ENCODE peak calls at places on chromosome 17, in five cellular contexts. H is stimulated activated CD4-positive, alpha-beta T cell treated with anti-CD3 and anti-CD28 coated beads, Interleukin-12 subunit alpha, Interleukin-12 subunit beta, amount 100 ng/mL, for 24 hours; W is stimulated activated CD8-positive, alpha-beta memory T cell treated with anti-CD3 and anti-CD28 coated beads, Interleukin-7, amount 100 ng/mL, for 24 hours; K is NCI-H1092; O is mesenchymal stem cell. Q is an unnamed sample.

GRCh38 chr17:67262420-67262819 is 17.4 kb upstream of the HELZ start:
- DNase-seq in H (no peak), W (no peak), K (no peak), O (peak), Q (no peak)

GRCh38 chr17:43791589-43791988 is 11.4 kb downstream of the CFAP97D1 start:
- DNase-seq in H (no peak), W (no peak), K (no peak), O (peak), Q (no peak)

GRCh38 chr17:37440424-37440823 is 33.7 kb downstream of the TADA2A start:
- DNase-seq in H (no peak), W (no peak), K (no peak), O (no peak), Q (no peak)

GRCh38 chr17:62778990-62779681 is 29.0 kb downstream of the MARCHF10 start:
- DNase-seq in H (no peak), W (no peak), K (peak), O (peak), Q (no peak)

GRCh38 chr17:13266596-13266995 is 248.8 kb upstream of the ELAC2 start:
- DNase-seq in H (no peak), W (no peak), K (no peak), O (no peak), Q (no peak)

GRCh38 chr17:40323731-40324650 is 15.0 kb downstream of the RARA start:
- DNase-seq in H (no peak), W (no peak), K (no peak), O (no peak), Q (no peak)

GRCh38 chr17:17538417-17539391 is 42.5 kb upstream of the RASD1 start:
- DNase-seq in H (no peak), W (no peak), K (peak), O (no peak), Q (no peak)

GRCh38 chr17:9899280-9900018 is 5.6 kb downstream of the RCVRN start:
- DNase-seq in H (no peak), W (no peak), K (no peak), O (no peak), Q (no peak)

GRCh38 chr17:73324711-73325526 is 13.1 kb upstream of the CDC42EP4 start:
- DNase-seq in H (no peak), W (no peak), K (no peak), O (no peak), Q (no peak)

GRCh38 chr17:71224824-71225575 is 895.8 kb upstream of the SOX9 start:
- DNase-seq in H (no peak), W (no peak), K (peak), O (no peak), Q (no peak)

GRCh38 chr17:80726558-80727408 is 182.1 kb downstream of the RPTOR start:
- DNase-seq in H (no peak), W (no peak), K (no peak), O (no peak), Q (no peak)

GRCh38 chr17:36978810-36979584 is 30.2 kb downstream of the AATF start:
- DNase-seq in H (no peak), W (no peak), K (no peak), O (peak), Q (no peak)

GRCh38 chr17:50633683-50634082 is 998 bp upstream of the ABCC3 start:
- DNase-seq in H (no peak), W (no peak), K (no peak), O (no peak), Q (no peak)

GRCh38 chr17:72984925-72985322 is 107.6 kb downstream of the SLC39A11 start:
- DNase-seq in H (no peak), W (no peak), K (no peak), O (no peak), Q (no peak)

GRCh38 chr17:74528491-74529199 is 2.6 kb downstream of the CD300LB start:
- DNase-seq in H (no peak), W (no peak), K (no peak), O (no peak), Q (peak)

GRCh38 chr17:74623693-74624093 is at the start of gene CD300E:
- DNase-seq in H (no peak), W (no peak), K (no peak), O (no peak), Q (no peak)

GRCh38 chr17:45319239-45319703 is 2.5 kb upstream of the MAP3K14 start:
- DNase-seq in H (no peak), W (no peak), K (no peak), O (peak), Q (no peak)

GRCh38 chr17:69473801-69474170 is 59.3 kb downstream of the MAP2K6 start:
- DNase-seq in H (no peak), W (no peak), K (no peak), O (peak), Q (no peak)

GRCh38 chr17:57988301-57989010 is 402 bp upstream of the VEZF1 start:
- DNase-seq in H (peak), W (peak), K (peak), O (peak), Q (peak)

GRCh38 chr17:31404028-31404949 is 12.8 kb downstream of the RAB11FIP4 start:
- DNase-seq in H (no peak), W (no peak), K (no peak), O (no peak), Q (no peak)

GRCh38 chr17:27609606-27610303 is 21.2 kb upstream of the LGALS9 start:
- DNase-seq in H (no peak), W (no peak), K (no peak), O (peak), Q (no peak)

GRCh38 chr17:45775148-45775547 is 9.0 kb upstream of the CRHR1 start:
- DNase-seq in H (no peak), W (no peak), K (no peak), O (no peak), Q (no peak)

GRCh38 chr17:76515291-76515949 is 14.2 kb upstream of the RHBDF2 start:
- DNase-seq in H (peak), W (peak), K (no peak), O (peak), Q (peak)

GRCh38 chr17:18877104-18877503 is 19.2 kb downstream of the PRPSAP2 start:
- DNase-seq in H (no peak), W (no peak), K (no peak), O (no peak), Q (no peak)